ENCODE peak calls at places on chromosomes 2 and 18, in four cellular contexts. V is K562, P is A549, G is stomach. U is an unnamed sample.

GRCh38 chr2:190277234-190278112 is 42.2 kb downstream of the HIBCH start:
- DNase-seq in V (peak), P (peak), G (no peak), U (peak)

GRCh38 chr2:2101924-2102323 is 229.2 kb downstream of the MYT1L start:
- DNase-seq in V (peak), P (peak), G (no peak), U (no peak)

GRCh38 chr2:85539361-85540130 is 578 bp downstream of the MAT2A start:
- DNase-seq in V (peak), P (peak), G (peak), U (peak)

GRCh38 chr2:65922794-65923193 is 490.4 kb upstream of the SPRED2 start:
- DNase-seq in V (no peak), P (no peak), G (no peak), U (no peak)

GRCh38 chr2:188369365-188369764 is 77.7 kb downstream of the GULP1 start:
- DNase-seq in V (peak), P (peak), G (peak), U (peak)

GRCh38 chr2:46818141-46818552 is 97.5 kb downstream of the MCFD2 start:
- DNase-seq in V (no peak), P (no peak), G (no peak), U (no peak)

GRCh38 chr2:27407798-27408491 is 1.4 kb downstream of the PPM1G start:
- DNase-seq in V (peak), P (peak), G (no peak), U (peak)

GRCh38 chr2:230312638-230313037 is 14.4 kb upstream of the SP140L start:
- DNase-seq in V (no peak), P (no peak), G (no peak), U (no peak)

GRCh38 chr2:191255271-191255670 is 10.1 kb downstream of the MYO1B start:
- DNase-seq in V (no peak), P (no peak), G (no peak), U (no peak)

GRCh38 chr2:31081497-31081896 is 56.7 kb downstream of the GALNT14 start:
- DNase-seq in V (no peak), P (no peak), G (no peak), U (no peak)

GRCh38 chr2:54954705-54955357 is 95.4 kb downstream of the RTN4 start:
- DNase-seq in V (peak), P (no peak), G (no peak), U (no peak)

GRCh38 chr2:147355706-147356105 is 489.1 kb upstream of the ACVR2A start:
- DNase-seq in V (no peak), P (no peak), G (no peak), U (no peak)

GRCh38 chr2:239190921-239191885 is 209.6 kb downstream of the HDAC4 start:
- DNase-seq in V (no peak), P (no peak), G (peak), U (no peak)

GRCh38 chr2:109322111-109322510 is 193.1 kb downstream of the SH3RF3 start:
- DNase-seq in V (no peak), P (no peak), G (peak), U (no peak)

GRCh38 chr2:52976132-52976949 is 791.3 kb upstream of the CHAC2 start:
- DNase-seq in V (no peak), P (peak), G (no peak), U (no peak)

GRCh38 chr2:36528274-36528673 is 69.7 kb downstream of the FEZ2 start:
- DNase-seq in V (no peak), P (no peak), G (no peak), U (no peak)

GRCh38 chr2:88692187-88692586 is 714 bp downstream of the RPIA start:
- DNase-seq in V (peak), P (peak), G (peak), U (peak)

GRCh38 chr2:173997269-173997668 is 32.1 kb upstream of the SP3 start:
- DNase-seq in V (no peak), P (no peak), G (peak), U (no peak)

DNA sequence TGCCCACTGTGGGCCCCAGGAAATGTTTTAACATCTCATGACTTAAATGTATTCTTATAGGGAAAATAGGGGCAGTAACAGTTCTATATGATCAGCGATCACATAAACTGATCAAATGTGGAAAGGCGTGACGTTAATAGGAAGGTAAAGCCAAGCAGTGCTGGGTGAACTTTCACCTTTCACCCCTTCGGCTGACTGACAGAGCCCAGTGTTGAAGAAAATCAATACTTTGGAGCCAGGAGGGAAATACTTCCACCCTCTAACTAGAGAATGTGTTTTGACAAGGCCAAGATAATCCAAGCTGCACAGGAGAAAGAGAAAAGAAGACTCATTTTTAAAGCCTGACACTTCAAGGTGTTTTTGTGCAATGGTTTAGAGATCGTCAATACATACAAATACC is 116.5 kb upstream of the BOD1L2 start:
- DNase-seq in V (no peak), P (no peak), G (no peak), U (no peak)
- TF ChIP-seq POLR2A in V (no peak), P (no peak), G (no peak), U (no peak)

GRCh38 chr2:63841254-63842022 is at the start of gene UGP2:
- DNase-seq in V (peak), P (peak), G (peak), U (peak)

GRCh38 chr2:63842149-63843061 is 709 bp downstream of the UGP2 start:
- DNase-seq in V (peak), P (peak), G (peak), U (peak)

GRCh38 chr2:63840081-63840784 is 1.5 kb upstream of the UGP2 start:
- DNase-seq in V (no peak), P (no peak), G (peak), U (no peak)

GRCh38 chr2:63843093-63843492 is 1.4 kb downstream of the UGP2 start:
- DNase-seq in V (no peak), P (no peak), G (no peak), U (peak)

GRCh38 chr2:63840785-63841253 is 877 bp upstream of the UGP2 start:
- DNase-seq in V (peak), P (peak), G (peak), U (peak)
- TF ChIP-seq POLR2A in V (peak), P (peak), G (peak), U (peak)

GRCh38 chr18:74596959-74597661 is 560 bp upstream of the ZNF407 start:
- DNase-seq in V (peak), P (peak), G (peak), U (peak)

GRCh38 chr18:74598350-74599001 is 806 bp downstream of the ZNF407 start:
- DNase-seq in V (peak), P (peak), G (peak), U (peak)

GRCh38 chr18:74595425-74595824 is 2.2 kb upstream of the ZNF407 start:
- DNase-seq in V (no peak), P (no peak), G (no peak), U (peak)

DNA sequence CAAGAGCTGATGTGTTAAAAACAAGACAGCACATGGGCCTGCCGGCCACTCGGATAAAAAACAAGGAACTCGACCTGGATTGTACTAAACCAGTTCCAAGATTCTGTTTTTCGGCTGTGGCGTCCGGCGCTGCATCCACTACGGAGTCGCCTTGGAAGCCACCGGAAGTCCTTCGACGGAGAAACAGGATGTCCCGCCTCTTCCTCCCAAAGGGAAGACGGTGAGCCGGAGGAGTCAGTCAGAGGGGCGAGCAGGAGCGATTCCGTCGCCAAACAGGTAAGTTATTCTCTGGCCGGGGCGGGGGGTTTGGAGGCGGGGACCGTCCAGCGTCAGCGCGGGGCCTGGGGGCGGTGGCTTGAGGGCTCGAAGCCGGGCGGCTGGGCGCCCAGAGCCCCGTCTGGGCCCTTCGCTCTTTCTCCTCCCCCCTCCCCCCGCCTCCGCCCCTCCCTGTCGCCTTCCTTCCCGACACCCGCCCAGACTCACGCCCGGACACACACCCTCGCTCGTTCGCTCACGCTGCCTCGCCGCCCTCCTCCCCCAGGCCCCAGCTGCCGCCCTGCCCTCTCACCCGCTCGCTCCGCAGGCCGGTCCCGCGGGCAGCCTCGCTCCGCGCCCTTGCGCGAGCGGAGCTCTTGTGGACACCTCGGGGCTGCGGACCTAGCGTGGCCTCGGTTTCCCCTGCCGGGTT is at the start of gene ZNF407:
- DNase-seq in V (peak), P (peak), G (peak), U (peak)
- TF ChIP-seq POLR2A in V (peak), P (no peak), G (no peak), U (peak)

DNA sequence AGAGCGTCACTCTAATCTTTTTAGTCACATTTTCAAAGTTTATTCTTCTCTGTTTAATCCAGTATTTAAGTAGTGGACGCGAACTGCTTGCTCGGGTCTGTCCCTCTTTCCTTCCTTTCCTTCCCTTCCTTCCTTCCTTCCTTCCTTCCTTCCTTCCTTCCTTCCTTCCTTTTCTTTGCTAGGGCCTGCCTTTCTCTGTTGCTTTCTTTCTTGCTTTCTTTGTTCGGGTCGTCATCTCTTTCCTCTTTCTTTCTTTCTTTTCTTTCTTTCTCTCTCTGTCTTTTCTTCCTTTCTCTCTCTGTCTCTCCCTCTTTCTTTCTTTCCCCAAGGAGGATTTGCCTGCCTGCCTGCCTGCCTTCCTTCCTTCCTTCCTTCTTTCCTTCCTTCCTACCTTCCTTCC is 3.0 kb upstream of the ACKR3 start:
- DNase-seq in V (no peak), P (no peak), G (no peak), U (no peak)
- TF ChIP-seq POLR2A in V (no peak), P (no peak), G (no peak), U (no peak)

GRCh38 chr2:197786010-197786877 is 1.1 kb upstream of the BOLL start:
- DNase-seq in V (no peak), P (peak), G (peak), U (peak)
- TF ChIP-seq POLR2A in V (no peak), P (no peak), G (no peak), U (no peak)

GRCh38 chr2:161160226-161161073 is at the start of gene TANK:
- DNase-seq in V (peak), P (peak), G (peak), U (peak)
- TF ChIP-seq POLR2A in V (peak), P (peak), G (peak), U (peak)

GRCh38 chr18:46750626-46751025 is 6.2 kb downstream of the ST8SIA5 start:
- DNase-seq in V (no peak), P (no peak), G (no peak), U (no peak)
- TF ChIP-seq POLR2A in V (no peak), P (no peak), G (no peak), U (no peak)